ENCODE peak calls at places on chromosomes 2 and 18, in ten cellular contexts. E, M, F, N, J, U, H, L, W and X are unnamed samples.

GRCh38 chr2:19876751-19877150 is 25.0 kb downstream of the TTC32 start:
- DNase-seq in W (no peak), F (peak; percentile 23), J (no peak), H (no peak), U (no peak), M (no peak), E (no peak), L (no peak), N (no peak), X (no peak)

GRCh38 chr2:73069041-73069854 is 2.3 kb downstream of the SFXN5 start:
- DNase-seq in N (no peak), E (no peak), W (peak; percentile 61), L (no peak), J (peak; percentile 46), U (no peak), F (no peak), M (no peak), H (no peak), X (no peak)

GRCh38 chr2:218964041-218964771 is 4.7 kb downstream of the CDK5R2 start:
- DNase-seq in W (no peak), M (no peak), U (no peak), N (no peak), H (no peak), L (peak; percentile 87), J (peak; percentile 53), E (no peak), F (no peak), X (peak; percentile 65)

GRCh38 chr18:9354256-9354655 is 19.7 kb downstream of the TWSG1 start:
- DNase-seq in N (no peak), J (no peak), U (no peak), W (no peak), E (no peak), L (no peak), F (no peak), H (no peak), M (no peak), X (no peak)

GRCh38 chr2:208546860-208547650 is 140.5 kb downstream of the PTH2R start:
- DNase-seq in L (no peak), E (no peak), W (no peak), N (no peak), J (no peak), H (no peak), F (no peak), M (no peak), U (no peak), X (no peak)

GRCh38 chr2:234751275-234751938 is 200.4 kb upstream of the SH3BP4 start:
- DNase-seq in H (no peak), M (no peak), W (no peak), F (no peak), N (no peak), E (no peak), U (no peak), L (no peak), J (no peak), X (no peak)

GRCh38 chr2:207332473-207333212 is 166.9 kb upstream of the KLF7 start:
- DNase-seq in F (no peak), E (no peak), M (no peak), L (no peak), J (peak; percentile 60), N (no peak), U (no peak), W (no peak), H (no peak), X (no peak)

GRCh38 chr2:14492920-14493503 is 139.5 kb upstream of the LRATD1 start:
- DNase-seq in J (peak; percentile 78), H (no peak), E (no peak), N (no peak), L (no peak), W (no peak), M (no peak), U (no peak), F (no peak), X (peak; percentile 83)

GRCh38 chr18:23650963-23651927 is 11.5 kb downstream of the ANKRD29 start:
- DNase-seq in E (no peak), H (no peak), W (no peak), F (no peak), N (no peak), M (no peak), L (peak; percentile 56), U (no peak), J (peak; percentile 21), X (peak; percentile 11)

GRCh38 chr2:217906787-217907186 is 96.0 kb downstream of the TNS1 start:
- DNase-seq in W (no peak), L (no peak), U (no peak), E (no peak), F (no peak), J (no peak), M (peak; percentile 62), N (no peak), H (no peak), X (no peak)
- H3K9me3 ChIP-seq in W (no peaks in the 10 kb centered on the region), L (peaks cover 3% of the 10 kb centered on the region), U (no peaks in the 10 kb centered on the region), E (no peaks in the 10 kb centered on the region), F (no peaks in the 10 kb centered on the region), J (no peaks in the 10 kb centered on the region), M (no peaks in the 10 kb centered on the region), N (no peaks in the 10 kb centered on the region), H (no peaks in the 10 kb centered on the region), X (no peaks in the 10 kb centered on the region)

DNA sequence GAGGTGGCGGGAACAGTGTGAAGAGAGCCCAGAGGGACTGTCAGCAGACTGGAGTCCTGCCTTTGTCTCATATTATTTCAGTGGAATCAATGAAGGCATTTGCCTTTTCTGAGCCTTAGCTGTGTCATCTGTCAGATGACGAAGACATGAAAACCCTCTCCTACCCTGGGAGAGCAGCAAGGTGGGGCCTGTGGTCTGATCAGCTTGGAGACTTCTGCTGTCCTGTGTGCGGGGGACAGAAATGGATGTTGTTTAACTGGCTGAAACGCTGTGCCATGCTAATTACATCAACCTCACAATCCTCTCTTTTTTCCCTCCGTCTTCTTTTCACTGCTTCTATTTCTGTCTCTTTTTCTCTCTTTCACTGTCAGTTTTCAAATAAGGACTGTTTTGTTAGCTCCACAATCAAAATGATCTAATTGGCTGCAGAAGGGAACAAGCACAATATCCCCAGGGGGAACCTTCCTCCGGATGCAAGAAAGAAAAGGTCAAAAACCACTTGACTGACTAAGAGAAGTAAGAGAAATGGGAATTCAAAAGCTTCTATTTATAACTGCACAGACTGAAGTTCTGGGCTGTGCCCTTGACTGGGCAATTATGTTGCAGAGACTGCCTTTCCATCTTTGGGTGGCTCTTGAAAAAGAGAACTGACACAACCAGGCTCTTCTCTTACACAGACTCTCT is 340.1 kb downstream of the CLIP4 start:
- DNase-seq in H (no peak), U (no peak), W (no peak), L (no peak), F (no peak), J (peak; percentile 28), M (no peak), E (no peak), N (no peak), X (no peak)
- H3K4me3 ChIP-seq in H (no peak overlapping the region), U (no peak overlapping the region), W (no peak overlapping the region), L (no peak overlapping the region), F (no peak overlapping the region), J (no peak overlapping the region), M (no peak overlapping the region), E (no peak overlapping the region), N (no peak overlapping the region), X (no peak overlapping the region)

GRCh38 chr2:128041561-128041960 is 13.7 kb upstream of the SAP130 start:
- DNase-seq in N (no peak), H (no peak), J (peak; percentile 1), U (no peak), F (peak; percentile 86), E (no peak), W (no peak), L (no peak), M (no peak), X (no peak)

GRCh38 chr2:128040166-128040771 is 12.4 kb upstream of the SAP130 start:
- DNase-seq in W (no peak), H (no peak), M (no peak), N (no peak), U (no peak), E (no peak), F (no peak), L (no peak), J (no peak), X (no peak)

GRCh38 chr2:128036748-128037607 is 9.1 kb upstream of the SAP130 start:
- DNase-seq in U (no peak), H (no peak), N (no peak), E (no peak), J (no peak), F (no peak), M (no peak), W (no peak), L (no peak), X (no peak)

GRCh38 chr2:128037624-128038023 is 9.8 kb upstream of the SAP130 start:
- DNase-seq in H (no peak), E (no peak), M (no peak), N (no peak), F (no peak), U (no peak), L (no peak), J (no peak), W (no peak), X (no peak)

GRCh38 chr2:128039535-128039934 is 11.7 kb upstream of the SAP130 start:
- DNase-seq in M (no peak), N (no peak), L (no peak), W (no peak), U (no peak), J (no peak), H (no peak), E (no peak), F (no peak), X (no peak)
- H3K9me3 ChIP-seq in M (no peaks in the 10 kb centered on the region), N (peaks cover 29% of the 10 kb centered on the region), L (peaks cover 70% of the 10 kb centered on the region), W (peaks cover 7% of the 10 kb centered on the region), U (peaks cover 13% of the 10 kb centered on the region), J (peaks cover 54% of the 10 kb centered on the region), H (peaks cover 62% of the 10 kb centered on the region), E (peaks cover 24% of the 10 kb centered on the region), F (peaks cover 31% of the 10 kb centered on the region), X (peaks cover 25% of the 10 kb centered on the region)

GRCh38 chr2:205988274-205988673 is 97.7 kb downstream of the INO80D start:
- DNase-seq in L (no peak), U (no peak), M (no peak), N (no peak), J (no peak), F (no peak), H (no peak), W (no peak), E (no peak), X (no peak)

GRCh38 chr2:205990104-205990503 is 95.9 kb downstream of the INO80D start:
- DNase-seq in F (no peak), W (no peak), L (no peak), M (no peak), J (no peak), H (no peak), U (no peak), E (no peak), N (no peak), X (no peak)

GRCh38 chr2:205982776-205983327 is 103.1 kb downstream of the INO80D start:
- DNase-seq in M (no peak), N (no peak), L (no peak), H (no peak), W (no peak), U (no peak), F (peak; percentile 4), J (no peak), E (no peak), X (no peak)

GRCh38 chr2:205989291-205990071 is 96.5 kb downstream of the INO80D start:
- DNase-seq in W (no peak), J (no peak), E (no peak), F (no peak), L (no peak), U (no peak), N (no peak), H (no peak), M (no peak), X (no peak)

DNA sequence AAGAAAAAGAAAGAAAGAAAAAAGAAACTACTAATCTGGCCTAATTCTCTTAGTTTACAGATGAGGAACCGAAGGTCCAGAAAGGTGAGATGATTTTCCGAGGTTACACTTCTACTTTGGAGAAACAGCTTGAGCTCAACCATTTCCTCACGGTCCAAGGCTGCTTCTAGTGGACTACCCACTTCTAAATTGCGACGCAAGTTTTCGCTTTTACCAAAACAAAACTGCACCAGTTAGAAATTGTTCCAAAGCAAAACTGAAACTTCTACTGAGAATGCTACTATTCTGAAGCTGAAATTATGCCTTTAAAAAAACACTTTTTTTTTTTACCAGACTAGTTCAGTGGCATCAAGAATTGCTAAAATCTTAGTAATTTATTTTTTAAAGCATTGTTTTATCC is 101.6 kb downstream of the INO80D start:
- DNase-seq in F (no peak), E (no peak), H (no peak), N (no peak), M (no peak), L (no peak), U (no peak), W (no peak), J (no peak), X (no peak)
- H3K4me3 ChIP-seq in F (no peak overlapping the region), E (no peak overlapping the region), H (no peak overlapping the region), N (no peak overlapping the region), M (no peak overlapping the region), L (no peak overlapping the region), U (no peak overlapping the region), W (no peak overlapping the region), J (no peak overlapping the region), X (no peak overlapping the region)